ENCODE peak calls at places on chromosomes 11 and 22, in four cellular contexts. One of them, this sample, is unnamed.

GRCh38 chr11:1457326-1457680 is 29.3 kb downstream of the MOB2 start:
- DNase-seq in HepG2: no peak
- DNase-seq in GM12878: no peak
- DNase-seq in K562: no peak
- DNase-seq in this sample: no peak

GRCh38 chr22:30718938-30719337 is 24.3 kb downstream of the OSBP2 start:
- DNase-seq in GM12878: no peak
- DNase-seq in HepG2: no peak
- DNase-seq in K562: no peak
- DNase-seq in this sample: no peak

GRCh38 chr11:9677951-9678350 is 14.1 kb downstream of the SWAP70 start:
- DNase-seq in GM12878: no peak
- DNase-seq in HepG2: no peak
- DNase-seq in K562: no peak
- DNase-seq in this sample: no peak

GRCh38 chr11:19711911-19712280 is 741 bp upstream of the NAV2 start:
- DNase-seq in K562: no peak
- DNase-seq in HepG2: no peak
- DNase-seq in GM12878: no peak
- DNase-seq in this sample: no peak

GRCh38 chr11:45754261-45754709 is 50.7 kb upstream of the SLC35C1 start:
- DNase-seq in HepG2: peak; percentile 21
- DNase-seq in GM12878: no peak
- DNase-seq in K562: no peak
- DNase-seq in this sample: no peak

GRCh38 chr22:19438286-19438685 is 5.9 kb downstream of the MRPL40 start:
- DNase-seq in K562: no peak
- DNase-seq in GM12878: no peak
- DNase-seq in HepG2: no peak
- DNase-seq in this sample: no peak

GRCh38 chr11:33696931-33697638 is 3.5 kb downstream of the C11orf91 start:
- DNase-seq in GM12878: no peak
- DNase-seq in K562: no peak
- DNase-seq in HepG2: no peak
- DNase-seq in this sample: no peak

GRCh38 chr22:17824452-17824851 is 50.2 kb upstream of the BID start:
- DNase-seq in GM12878: no peak
- DNase-seq in K562: peak; percentile 16
- DNase-seq in HepG2: no peak
- DNase-seq in this sample: no peak

GRCh38 chr11:96969251-96969650 is 579.4 kb downstream of the JRKL start:
- DNase-seq in K562: peak; percentile 9
- DNase-seq in GM12878: no peak
- DNase-seq in HepG2: no peak
- DNase-seq in this sample: no peak

GRCh38 chr11:2664886-2665746 is 34.7 kb downstream of the KCNQ1OT1 start:
- DNase-seq in K562: no peak
- DNase-seq in HepG2: no peak
- DNase-seq in GM12878: no peak
- DNase-seq in this sample: no peak

GRCh38 chr22:35411112-35411511 is 11.2 kb downstream of the MCM5 start:
- DNase-seq in K562: no peak
- DNase-seq in GM12878: peak; percentile 67
- DNase-seq in HepG2: no peak
- DNase-seq in this sample: no peak

GRCh38 chr22:29382575-29383328 is 5.6 kb downstream of the AP1B1 start:
- DNase-seq in HepG2: no peak
- DNase-seq in GM12878: no peak
- DNase-seq in K562: peak; percentile 36
- DNase-seq in this sample: no peak

GRCh38 chr11:76803023-76803422 is 19.9 kb downstream of the TSKU start:
- DNase-seq in GM12878: no peak
- DNase-seq in HepG2: no peak
- DNase-seq in K562: no peak
- DNase-seq in this sample: no peak

GRCh38 chr22:42062506-42063190 is 8.0 kb downstream of the NAGA start:
- DNase-seq in K562: no peak
- DNase-seq in HepG2: no peak
- DNase-seq in GM12878: no peak
- DNase-seq in this sample: no peak

GRCh38 chr11:2480874-2481220 is 36.0 kb downstream of the KCNQ1 start:
- DNase-seq in GM12878: no peak
- DNase-seq in HepG2: no peak
- DNase-seq in K562: no peak
- DNase-seq in this sample: no peak

GRCh38 chr22:39290724-39291161 is 28.7 kb downstream of the RPL3 start:
- DNase-seq in K562: no peak
- DNase-seq in GM12878: no peak
- DNase-seq in HepG2: peak; percentile 56
- DNase-seq in this sample: no peak

DNA sequence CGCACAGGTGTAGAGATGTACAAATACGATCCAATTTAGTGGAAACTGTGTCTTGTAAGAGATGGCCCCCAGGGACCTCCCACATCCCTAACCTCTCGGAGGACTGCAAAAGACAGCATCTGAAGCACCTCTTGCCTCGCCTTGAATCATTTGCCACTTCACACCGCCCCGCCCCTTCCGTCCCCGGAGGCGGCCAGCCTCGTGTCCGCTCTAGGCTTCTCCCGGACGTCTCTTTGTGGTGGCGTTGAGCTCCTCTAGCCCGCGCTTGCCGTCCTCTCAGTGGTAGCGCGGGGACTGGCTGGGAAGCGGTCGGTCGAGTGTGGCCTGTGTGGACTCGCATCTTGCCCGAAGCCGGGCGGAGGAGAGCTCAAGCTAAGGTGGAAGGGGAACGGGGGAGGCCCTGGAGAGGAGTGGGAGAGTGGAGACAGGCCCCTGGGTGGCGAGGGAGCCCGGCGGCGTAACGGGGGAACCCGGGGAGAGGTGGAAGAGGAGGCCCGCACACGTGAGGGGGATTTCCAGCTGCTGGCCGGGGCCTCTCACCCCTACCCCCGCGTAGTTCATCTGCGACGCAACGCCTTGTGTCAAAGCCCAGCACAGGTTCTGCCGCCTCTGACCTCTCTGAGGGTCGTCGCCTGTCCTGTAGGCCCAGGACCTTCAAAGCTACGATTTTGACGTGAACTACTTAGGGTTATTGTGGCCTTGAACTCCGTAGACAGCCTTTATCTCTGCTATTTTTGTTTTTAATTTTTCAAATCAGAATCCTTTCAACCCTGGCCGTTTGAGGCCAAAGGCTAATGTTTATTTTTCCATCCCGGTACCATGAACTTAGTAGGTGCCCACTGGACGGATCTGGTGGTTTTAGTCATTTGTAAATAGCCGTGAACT is at the start of gene ARL14EP:
- DNase-seq in HepG2: peak; percentile 89
- DNase-seq in K562: peak; percentile 97
- DNase-seq in GM12878: peak; percentile 82
- DNase-seq in this sample: peak; percentile 89
- TF ChIP-seq TARDBP in HepG2: peak; percentile 95
- TF ChIP-seq TARDBP in K562: no peak
- TF ChIP-seq TARDBP in GM12878: peak; percentile 82
- TF ChIP-seq TARDBP in this sample: no peak

GRCh38 chr22:21734540-21735197 is 925 bp downstream of the YPEL1 start:
- DNase-seq in GM12878: no peak
- DNase-seq in HepG2: no peak
- DNase-seq in K562: no peak
- DNase-seq in this sample: no peak
- TF ChIP-seq TARDBP in GM12878: no peak
- TF ChIP-seq TARDBP in HepG2: no peak
- TF ChIP-seq TARDBP in K562: no peak
- TF ChIP-seq TARDBP in this sample: no peak

DNA sequence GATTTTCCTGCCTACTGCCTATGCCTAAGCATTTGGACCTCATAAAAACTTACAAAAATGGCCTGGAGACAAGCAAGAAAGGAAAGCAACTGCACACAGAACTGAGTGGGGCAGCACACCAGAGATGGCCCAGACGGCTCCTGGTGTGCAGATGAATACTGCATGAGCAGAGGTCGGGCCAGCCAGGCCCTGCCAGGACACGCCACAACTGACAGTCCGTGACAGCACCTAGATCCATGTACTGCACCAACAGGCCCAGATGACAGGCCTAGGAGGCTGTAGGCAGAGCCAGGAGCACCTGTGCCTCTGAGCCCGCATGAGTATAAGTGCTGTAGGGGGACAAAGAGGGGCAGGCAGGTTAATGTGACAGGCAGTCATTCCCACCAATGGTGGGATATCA is 160.2 kb downstream of the IGLL1 start:
- DNase-seq in HepG2: no peak
- DNase-seq in K562: no peak
- DNase-seq in GM12878: no peak
- DNase-seq in this sample: no peak
- TF ChIP-seq TARDBP in HepG2: no peak
- TF ChIP-seq TARDBP in K562: no peak
- TF ChIP-seq TARDBP in GM12878: no peak
- TF ChIP-seq TARDBP in this sample: no peak

DNA sequence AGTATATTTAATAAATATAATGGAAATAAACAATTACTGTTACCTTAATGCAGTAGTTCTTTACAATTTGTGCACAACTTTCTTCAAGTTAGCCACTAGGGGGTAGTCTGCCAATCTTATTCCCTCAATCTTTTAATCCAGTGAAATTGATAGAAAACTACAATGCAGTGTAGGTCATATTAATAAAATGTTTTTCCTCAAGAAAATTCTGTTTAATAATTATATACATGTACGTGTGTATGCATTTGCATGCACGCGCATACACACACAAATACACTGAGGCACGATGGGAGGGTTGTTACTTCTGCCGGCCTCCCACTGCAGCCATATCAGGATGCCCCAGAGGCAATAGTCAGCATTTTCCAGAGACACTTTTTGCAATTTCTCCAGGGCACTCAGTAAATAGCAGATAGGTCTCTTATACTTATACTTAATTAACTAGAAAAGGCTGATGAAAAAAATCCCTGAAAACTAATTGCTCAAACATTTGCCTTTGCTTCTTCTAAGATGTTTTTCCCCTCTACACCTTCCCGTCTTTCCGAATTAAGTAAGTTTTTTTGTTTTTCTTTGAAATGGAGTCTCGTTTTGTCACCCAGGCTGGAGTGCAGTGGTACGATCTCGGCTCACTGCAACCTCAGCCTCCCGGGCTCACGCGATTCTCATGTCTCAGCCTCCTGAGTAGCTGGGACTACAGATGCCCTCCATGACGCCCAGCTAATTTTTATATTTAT is 3.1 kb downstream of the GAB2 start:
- DNase-seq in K562: peak; percentile 65
- DNase-seq in HepG2: no peak
- DNase-seq in GM12878: no peak
- DNase-seq in this sample: peak; percentile 17
- TF ChIP-seq TARDBP in K562: no peak
- TF ChIP-seq TARDBP in HepG2: no peak
- TF ChIP-seq TARDBP in GM12878: no peak
- TF ChIP-seq TARDBP in this sample: no peak

GRCh38 chr22:23542933-23543332 is 37.2 kb downstream of the IGLL1 start:
- DNase-seq in GM12878: no peak
- DNase-seq in HepG2: no peak
- DNase-seq in K562: no peak
- DNase-seq in this sample: no peak
- TF ChIP-seq TARDBP in GM12878: no peak
- TF ChIP-seq TARDBP in HepG2: no peak
- TF ChIP-seq TARDBP in K562: no peak
- TF ChIP-seq TARDBP in this sample: no peak

DNA sequence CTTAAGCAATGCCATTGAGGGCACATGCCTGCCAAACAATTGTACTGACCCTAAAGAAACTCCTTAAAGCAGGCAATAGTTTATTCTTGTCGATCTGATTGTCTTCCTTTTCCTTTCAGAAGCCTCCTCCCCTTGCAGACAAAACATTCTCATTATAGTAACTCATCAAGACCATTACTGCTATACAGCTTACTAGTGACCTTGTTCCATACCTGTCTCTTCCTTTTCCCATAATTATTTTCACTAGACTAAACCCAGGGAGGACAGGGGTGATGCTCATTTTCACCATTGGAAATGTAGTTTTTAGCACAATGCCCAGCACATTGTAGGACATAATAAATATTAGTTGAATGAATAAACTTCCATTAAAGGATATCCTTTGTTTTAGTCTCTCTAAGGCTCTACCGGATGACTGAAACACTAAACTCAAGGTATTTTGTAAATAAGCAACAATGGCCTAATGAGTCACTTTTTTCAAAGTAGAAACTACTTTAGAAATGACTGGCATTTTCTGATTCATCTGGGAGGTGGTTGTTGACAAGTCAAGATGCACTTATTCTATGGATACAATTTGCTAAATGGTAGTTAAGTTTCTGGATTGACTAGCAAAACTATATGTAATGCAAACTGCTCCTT is 9.3 kb upstream of the MSANTD4 start:
- DNase-seq in GM12878: no peak
- DNase-seq in HepG2: no peak
- DNase-seq in K562: no peak
- DNase-seq in this sample: no peak
- TF ChIP-seq TARDBP in GM12878: no peak
- TF ChIP-seq TARDBP in HepG2: no peak
- TF ChIP-seq TARDBP in K562: no peak
- TF ChIP-seq TARDBP in this sample: no peak

This sample was measured in HEK293T.